ENCODE peak calls at places on chromosomes 11 and 22, in seven cellular contexts. J, Y, R, Z, B, S and M are unnamed samples.

GRCh38 chr22:27715078-27715477 is 86.5 kb downstream of the MN1 start:
- DNase-seq in Z (no peak), J (no peak), Y (no peak), S (no peak), R (no peak), B (no peak), M (no peak)

GRCh38 chr22:21677606-21678443 is 12.0 kb downstream of the PPIL2 start:
- DNase-seq in Z (no peak), Y (no peak), R (no peak), S (no peak), B (no peak), J (no peak), M (no peak)

GRCh38 chr11:130585545-130585944 is 137.1 kb downstream of the ADAMTS15 start:
- DNase-seq in R (no peak), Y (no peak), J (no peak), B (no peak), Z (no peak), S (peak), M (no peak)

GRCh38 chr11:83681045-83681781 is 395.0 kb upstream of the CCDC90B start:
- DNase-seq in Z (no peak), B (no peak), Y (no peak), S (no peak), J (no peak), R (no peak), M (no peak)

GRCh38 chr11:110883266-110883665 is 171.0 kb upstream of the ARHGAP20 start:
- DNase-seq in S (peak), Y (no peak), B (no peak), R (no peak), Z (no peak), J (no peak), M (no peak)

GRCh38 chr11:37788141-37788877 is 1190.3 kb upstream of the RAG2 start:
- DNase-seq in B (no peak), Z (no peak), S (peak), R (no peak), J (no peak), Y (no peak), M (no peak)

GRCh38 chr22:48827228-48827810 is 1000.4 kb downstream of the BRD1 start:
- DNase-seq in Y (no peak), B (no peak), J (no peak), S (no peak), Z (peak), R (no peak), M (no peak)

GRCh38 chr11:116376547-116376946 is 396.2 kb downstream of the BUD13 start:
- DNase-seq in B (no peak), Z (no peak), Y (no peak), R (no peak), S (no peak), J (no peak), M (no peak)

GRCh38 chr11:34351687-34352469 is 5.9 kb downstream of the ABTB2 start:
- DNase-seq in Y (no peak), Z (no peak), B (no peak), R (no peak), J (no peak), S (no peak), M (no peak)

GRCh38 chr11:131079036-131079435 is 162.8 kb upstream of the SNX19 start:
- DNase-seq in Z (no peak), S (no peak), R (no peak), J (no peak), B (no peak), Y (no peak), M (no peak)

GRCh38 chr11:28619870-28620540 is 511.8 kb downstream of the METTL15 start:
- DNase-seq in B (peak), Y (no peak), S (peak), Z (no peak), R (no peak), J (no peak), M (no peak)

GRCh38 chr22:44357962-44358553 is 45.3 kb upstream of the SHISAL1 start:
- DNase-seq in Z (peak), R (peak), B (no peak), S (peak), Y (no peak), J (no peak), M (no peak)

GRCh38 chr11:62546244-62546936 is at the start of gene AHNAK:
- DNase-seq in B (peak), S (peak), J (peak), Z (peak), R (peak), Y (peak), M (peak)

GRCh38 chr22:20319041-20319744 is 667 bp downstream of the DGCR6L start:
- DNase-seq in R (no peak), S (no peak), B (no peak), J (no peak), Y (no peak), Z (no peak), M (no peak)

GRCh38 chr11:4610258-4610935 is 2.4 kb upstream of the TRIM68 start:
- DNase-seq in R (no peak), Y (no peak), S (peak), B (no peak), Z (no peak), J (no peak), M (no peak)

GRCh38 chr11:76762867-76763572 is 20.1 kb upstream of the TSKU start:
- DNase-seq in B (no peak), Z (no peak), J (no peak), S (no peak), Y (no peak), R (no peak), M (no peak)

GRCh38 chr11:76629853-76630599 is 40.5 kb downstream of the LRRC32 start:
- DNase-seq in R (peak), Z (no peak), S (peak), Y (no peak), B (no peak), J (no peak), M (no peak)

GRCh38 chr11:23313001-23313400 is 452.7 kb upstream of the CCDC179 start:
- DNase-seq in S (no peak), Z (no peak), J (no peak), Y (no peak), R (no peak), B (no peak), M (no peak)

GRCh38 chr11:133162228-133162627 is 370.1 kb downstream of the OPCML start:
- DNase-seq in S (no peak), J (no peak), R (no peak), B (no peak), Z (peak), Y (no peak), M (no peak)

GRCh38 chr11:20474951-20475517 is 87.5 kb downstream of the PRMT3 start:
- DNase-seq in S (no peak), R (no peak), Z (no peak), Y (no peak), J (no peak), B (no peak), M (no peak)

GRCh38 chr22:31742115-31742514 is 7.8 kb downstream of the PRR14L start:
- DNase-seq in Y (no peak), R (no peak), Z (no peak), S (no peak), B (no peak), J (no peak), M (no peak)

GRCh38 chr22:31943976-31944699 is at the start of gene YWHAH:
- DNase-seq in B (peak), S (peak), J (peak), Z (peak), Y (peak), R (peak), M (peak)

DNA sequence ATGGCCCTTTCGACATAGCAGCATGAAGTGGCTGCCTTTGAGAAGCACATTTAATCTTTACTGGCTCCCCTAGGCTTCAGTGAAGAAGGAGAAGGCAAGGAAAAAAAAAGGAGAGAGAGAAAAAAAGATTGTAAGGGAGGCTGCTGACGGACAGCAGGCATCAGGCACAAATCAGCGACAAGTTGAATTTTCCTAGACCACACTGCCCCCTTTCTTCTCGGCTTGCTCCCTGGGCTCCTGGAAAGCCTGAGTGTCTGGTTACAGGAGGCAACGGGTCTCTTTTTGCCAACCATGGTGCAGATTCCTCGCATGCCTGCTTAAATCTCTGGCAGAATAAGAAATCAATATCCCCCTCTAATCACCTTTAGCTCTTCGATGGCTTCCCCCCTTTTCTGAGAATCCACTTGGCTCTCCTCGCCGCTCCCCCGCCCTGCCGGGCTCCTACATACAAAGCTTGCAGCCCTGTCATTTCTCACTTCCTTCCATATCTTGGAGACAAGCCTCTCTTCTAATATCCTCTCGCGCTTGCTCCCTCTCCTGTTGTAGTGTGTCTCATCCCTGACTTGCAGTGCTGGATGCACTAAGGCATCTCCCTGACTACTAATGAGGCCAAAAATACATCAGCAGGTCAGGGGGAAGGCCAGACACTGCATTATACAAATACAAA is 14.3 kb downstream of the BLID start:
- DNase-seq in R (peak), J (no peak), S (peak), Z (peak), B (no peak), Y (peak), M (peak)
- TF ChIP-seq CTCF in R (peak), J (no peak), S (peak), Z (peak), B (no peak), Y (peak), M (no peak)

GRCh38 chr11:60756307-60757032 is at the start of gene MS4A15:
- DNase-seq in Y (no peak), J (no peak), Z (no peak), B (peak), R (no peak), S (no peak), M (no peak)
- TF ChIP-seq CTCF in Y (peak), J (peak), Z (peak), B (peak), R (no peak), S (peak), M (peak)

DNA sequence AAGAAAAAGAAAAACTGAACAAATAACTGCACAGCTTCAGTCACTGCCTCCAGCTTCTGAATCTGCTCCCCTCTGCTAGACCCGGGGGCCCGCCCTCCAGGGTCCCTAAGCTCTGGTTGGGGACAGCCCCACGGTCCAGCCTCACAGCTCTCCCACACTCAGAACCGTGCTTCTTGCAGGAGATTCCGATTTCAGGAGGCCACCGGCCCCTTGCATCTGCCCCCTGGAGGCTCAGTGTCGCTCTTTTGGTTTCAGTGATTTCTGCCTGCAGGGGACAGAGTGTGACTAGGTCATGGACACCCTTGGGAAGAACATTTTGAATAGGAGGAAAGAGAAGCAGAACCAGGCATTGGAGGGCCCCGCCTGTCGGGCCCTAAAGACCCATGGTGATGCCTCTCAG is 23.1 kb upstream of the RPS3 start:
- DNase-seq in B (no peak), Y (no peak), Z (no peak), S (no peak), R (no peak), J (no peak), M (no peak)
- TF ChIP-seq CTCF in B (no peak), Y (no peak), Z (no peak), S (peak), R (no peak), J (no peak), M (no peak)

GRCh38 chr11:15627560-15627959 is 512.8 kb downstream of the INSC start:
- DNase-seq in S (no peak), B (no peak), Z (no peak), Y (no peak), J (no peak), R (no peak), M (no peak)

GRCh38 chr11:15624701-15625100 is 510.0 kb downstream of the INSC start:
- DNase-seq in B (no peak), R (no peak), Z (no peak), S (no peak), J (no peak), Y (no peak), M (no peak)

GRCh38 chr11:15635501-15635900 is 520.8 kb downstream of the INSC start:
- DNase-seq in Z (no peak), J (no peak), R (no peak), Y (no peak), B (no peak), S (no peak), M (no peak)

GRCh38 chr11:15625691-15626090 is 511.0 kb downstream of the INSC start:
- DNase-seq in Y (no peak), R (no peak), S (no peak), J (no peak), Z (no peak), B (no peak), M (no peak)

DNA sequence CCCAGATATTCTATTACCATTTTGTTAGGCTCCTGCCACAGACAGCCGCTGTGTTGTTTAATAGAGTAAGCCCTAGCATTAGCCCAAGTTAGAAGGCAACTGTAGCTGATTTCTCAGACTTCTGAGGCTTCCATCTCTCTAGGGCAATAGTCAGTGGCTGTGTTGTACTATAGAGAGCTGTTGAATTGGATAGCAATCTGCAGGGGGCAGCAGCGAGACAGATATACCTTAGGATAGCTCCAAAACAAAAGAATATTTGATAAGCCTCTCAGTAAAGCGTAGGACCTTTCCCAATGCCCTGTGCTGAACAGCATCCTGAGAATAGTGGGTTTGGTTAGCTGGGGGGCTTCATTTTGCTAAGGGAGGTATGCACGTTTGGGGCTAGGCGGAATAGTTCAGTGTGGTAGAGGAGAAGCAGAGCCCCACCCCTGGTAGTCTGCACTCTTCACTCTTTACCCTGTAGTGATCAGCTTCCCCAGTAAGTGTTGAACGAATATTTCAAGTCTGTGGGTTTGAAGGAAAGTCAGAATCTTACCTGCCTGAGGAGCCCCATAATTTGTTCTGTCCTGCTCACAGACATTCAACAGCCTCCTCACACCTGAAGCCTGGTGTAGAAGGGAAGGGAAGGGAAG is 515.1 kb downstream of the INSC start:
- DNase-seq in R (no peak), Y (no peak), J (no peak), B (no peak), S (peak), Z (no peak), M (no peak)
- TF ChIP-seq CTCF in R (no peak), Y (peak), J (no peak), B (no peak), S (peak), Z (peak), M (peak)

DNA sequence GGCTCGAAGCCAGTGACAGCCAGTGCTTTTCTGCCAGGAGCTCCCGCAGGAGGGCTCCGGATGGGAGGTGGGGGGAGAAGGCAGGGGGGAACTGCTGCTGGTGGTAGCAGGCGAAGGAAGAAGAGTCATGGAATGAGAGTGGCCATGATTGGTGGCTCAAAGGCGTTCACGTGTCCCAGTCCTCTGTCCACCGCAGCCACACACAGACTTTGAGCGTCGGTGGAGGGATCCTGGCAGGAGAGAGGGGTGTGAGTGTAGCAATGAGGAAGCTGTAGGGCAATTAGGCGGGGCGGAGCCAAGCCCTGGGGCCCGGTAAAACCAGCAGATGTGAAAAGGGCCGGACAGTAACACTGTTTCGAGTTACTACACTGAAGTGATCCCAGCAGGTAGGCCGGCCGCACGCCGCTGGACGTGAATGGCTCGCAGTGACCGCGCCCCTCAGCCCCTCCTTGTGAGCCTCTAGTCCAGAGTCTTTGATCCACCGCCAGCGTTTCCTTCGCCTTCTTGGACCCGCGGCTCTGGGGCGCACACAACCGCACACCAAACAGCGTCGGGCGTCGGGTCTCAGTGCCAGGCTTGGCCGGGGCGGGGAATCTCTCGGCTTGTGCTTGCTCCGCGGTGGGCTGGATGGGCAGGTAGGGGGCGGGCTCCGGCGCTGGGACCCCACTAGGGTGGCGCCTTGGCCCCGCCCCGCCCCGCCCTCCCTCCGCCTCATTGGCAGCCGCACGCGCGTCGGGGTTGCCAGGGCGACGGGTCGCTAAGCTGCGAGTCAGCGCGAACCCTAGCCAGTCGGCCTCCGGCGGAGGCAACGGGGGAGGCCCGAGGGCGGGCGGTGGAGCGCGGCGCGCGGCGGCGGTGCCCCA is at the start of gene LRRC10B:
- DNase-seq in Y (peak), J (no peak), Z (peak), S (no peak), B (no peak), R (no peak), M (no peak)
- TF ChIP-seq CTCF in Y (peak), J (no peak), Z (no peak), S (no peak), B (no peak), R (no peak), M (no peak)

GRCh38 chr22:29267462-29267857 is 321 bp downstream of the RHBDD3 start:
- DNase-seq in Y (no peak), J (no peak), B (no peak), Z (no peak), R (no peak), S (no peak), M (no peak)

GRCh38 chr22:29268511-29269229 is 602 bp downstream of the EWSR1 start:
- DNase-seq in Z (peak), B (no peak), R (peak), S (peak), J (peak), Y (peak), M (no peak)

GRCh38 chr22:29266564-29267461 is 968 bp downstream of the RHBDD3 start:
- DNase-seq in B (no peak), J (no peak), Z (no peak), S (peak), Y (no peak), R (no peak), M (no peak)

GRCh38 chr22:29269230-29269604 is 1.1 kb downstream of the EWSR1 start:
- DNase-seq in S (peak), Z (no peak), R (no peak), B (no peak), J (no peak), Y (no peak), M (no peak)

GRCh38 chr22:29267858-29268510 is at the start of the genes EWSR1 and RHBDD3:
- DNase-seq in B (peak), S (peak), R (peak), J (peak), Z (peak), Y (peak), M (peak)
- TF ChIP-seq CTCF in B (no peak), S (no peak), R (peak), J (no peak), Z (no peak), Y (no peak), M (no peak)

GRCh38 chr11:31397239-31397834 is 27.7 kb downstream of the DNAJC24 start:
- DNase-seq in J (no peak), S (peak), Y (no peak), R (no peak), B (peak), Z (no peak), M (no peak)
- TF ChIP-seq CTCF in J (peak), S (peak), Y (peak), R (peak), B (peak), Z (peak), M (peak)

GRCh38 chr11:93772123-93772522 is 12.0 kb upstream of the MED17 start:
- DNase-seq in R (no peak), J (no peak), Y (no peak), Z (no peak), B (no peak), S (no peak), M (no peak)

GRCh38 chr11:93773045-93773477 is 11.0 kb upstream of the MED17 start:
- DNase-seq in B (no peak), S (no peak), J (no peak), R (no peak), Y (peak), Z (no peak), M (no peak)

GRCh38 chr11:93770160-93770559 is 13.9 kb upstream of the MED17 start:
- DNase-seq in J (no peak), Z (no peak), R (no peak), B (no peak), Y (no peak), S (no peak), M (no peak)

GRCh38 chr11:93773601-93774200 is 10.4 kb upstream of the MED17 start:
- DNase-seq in B (no peak), Z (peak), S (no peak), R (no peak), Y (no peak), J (no peak), M (no peak)

GRCh38 chr11:93775289-93775688 is 8.8 kb upstream of the MED17 start:
- DNase-seq in S (peak), Z (no peak), B (no peak), Y (no peak), R (no peak), J (no peak), M (no peak)
- TF ChIP-seq CTCF in S (peak), Z (no peak), B (no peak), Y (peak), R (no peak), J (no peak), M (peak)